ENCODE peak calls at places on chromosomes 2 and 18, in five cellular contexts. One of them, this sample, is unnamed.

GRCh38 chr2:213688129-213688528 is 403.9 kb downstream of the SPAG16 start:
- DNase-seq in tibial artery: no peak
- DNase-seq in epithelial cell of esophagus: no peak
- DNase-seq in colonic mucosa: no peak
- DNase-seq in H9: no peak
- DNase-seq in this sample: no peak

GRCh38 chr2:111923271-111923670 is 24.9 kb downstream of the MERTK start:
- DNase-seq in tibial artery: no peak
- DNase-seq in H9: no peak
- DNase-seq in colonic mucosa: no peak
- DNase-seq in epithelial cell of esophagus: no peak
- DNase-seq in this sample: no peak

GRCh38 chr2:99867690-99868089 is 274.7 kb downstream of the AFF3 start:
- DNase-seq in tibial artery: no peak
- DNase-seq in epithelial cell of esophagus: peak
- DNase-seq in colonic mucosa: no peak
- DNase-seq in H9: no peak
- DNase-seq in this sample: no peak

GRCh38 chr2:45353879-45354278 is 257.2 kb downstream of the SRBD1 start:
- DNase-seq in colonic mucosa: no peak
- DNase-seq in tibial artery: no peak
- DNase-seq in H9: no peak
- DNase-seq in epithelial cell of esophagus: peak
- DNase-seq in this sample: no peak

GRCh38 chr18:7871560-7872456 is 304.7 kb downstream of the PTPRM start:
- DNase-seq in epithelial cell of esophagus: peak
- DNase-seq in tibial artery: no peak
- DNase-seq in colonic mucosa: no peak
- DNase-seq in H9: no peak
- DNase-seq in this sample: no peak

GRCh38 chr2:201021914-201022313 is 49.6 kb downstream of the HYCC2 start:
- DNase-seq in epithelial cell of esophagus: no peak
- DNase-seq in colonic mucosa: no peak
- DNase-seq in tibial artery: no peak
- DNase-seq in H9: no peak
- DNase-seq in this sample: no peak

GRCh38 chr18:58862851-58863538 is 1.7 kb upstream of the ZNF532 start:
- DNase-seq in colonic mucosa: peak
- DNase-seq in tibial artery: no peak
- DNase-seq in epithelial cell of esophagus: peak
- DNase-seq in H9: no peak
- DNase-seq in this sample: no peak

GRCh38 chr2:120985174-120985996 is 249.7 kb downstream of the GLI2 start:
- DNase-seq in tibial artery: no peak
- DNase-seq in H9: no peak
- DNase-seq in colonic mucosa: no peak
- DNase-seq in epithelial cell of esophagus: no peak
- DNase-seq in this sample: no peak

GRCh38 chr2:30267161-30267568 is 35.8 kb downstream of the LBH start:
- DNase-seq in tibial artery: no peak
- DNase-seq in colonic mucosa: no peak
- DNase-seq in epithelial cell of esophagus: no peak
- DNase-seq in H9: peak
- DNase-seq in this sample: no peak

GRCh38 chr2:167817422-167817821 is 430.0 kb downstream of the STK39 start:
- DNase-seq in tibial artery: no peak
- DNase-seq in epithelial cell of esophagus: no peak
- DNase-seq in H9: no peak
- DNase-seq in colonic mucosa: no peak
- DNase-seq in this sample: no peak

GRCh38 chr2:5520352-5520996 is 171.7 kb upstream of the SOX11 start:
- DNase-seq in tibial artery: no peak
- DNase-seq in epithelial cell of esophagus: no peak
- DNase-seq in H9: no peak
- DNase-seq in colonic mucosa: no peak
- DNase-seq in this sample: no peak

GRCh38 chr18:70132999-70133398 is 72.5 kb downstream of the RTTN start:
- DNase-seq in colonic mucosa: no peak
- DNase-seq in epithelial cell of esophagus: peak
- DNase-seq in tibial artery: peak
- DNase-seq in H9: no peak
- DNase-seq in this sample: no peak

GRCh38 chr2:20421988-20422678 is 24.7 kb upstream of the RHOB start:
- DNase-seq in H9: no peak
- DNase-seq in epithelial cell of esophagus: peak
- DNase-seq in tibial artery: peak
- DNase-seq in colonic mucosa: peak
- DNase-seq in this sample: no peak

GRCh38 chr18:54787616-54788015 is 40.7 kb upstream of the RAB27B start:
- DNase-seq in epithelial cell of esophagus: no peak
- DNase-seq in H9: no peak
- DNase-seq in colonic mucosa: no peak
- DNase-seq in tibial artery: no peak
- DNase-seq in this sample: no peak

GRCh38 chr2:47094519-47095155 is 60.5 kb downstream of the STPG4 start:
- DNase-seq in epithelial cell of esophagus: no peak
- DNase-seq in H9: no peak
- DNase-seq in tibial artery: no peak
- DNase-seq in colonic mucosa: no peak
- DNase-seq in this sample: no peak

GRCh38 chr18:23585007-23585871 is 1.1 kb downstream of the NPC1 start:
- DNase-seq in tibial artery: no peak
- DNase-seq in epithelial cell of esophagus: peak
- DNase-seq in H9: no peak
- DNase-seq in colonic mucosa: peak
- DNase-seq in this sample: no peak

GRCh38 chr2:70086278-70086837 is 919 bp upstream of the PCBP1 start:
- DNase-seq in tibial artery: peak
- DNase-seq in epithelial cell of esophagus: peak
- DNase-seq in colonic mucosa: peak
- DNase-seq in H9: peak
- DNase-seq in this sample: peak

GRCh38 chr18:55237665-55238064 is 278.4 kb upstream of the CCDC68 start:
- DNase-seq in tibial artery: no peak
- DNase-seq in colonic mucosa: no peak
- DNase-seq in H9: no peak
- DNase-seq in epithelial cell of esophagus: no peak
- DNase-seq in this sample: no peak

GRCh38 chr2:7592618-7593140 is 675.5 kb downstream of the RNF144A start:
- DNase-seq in colonic mucosa: no peak
- DNase-seq in tibial artery: no peak
- DNase-seq in epithelial cell of esophagus: no peak
- DNase-seq in H9: no peak
- DNase-seq in this sample: no peak

GRCh38 chr2:120754067-120754960 is 18.6 kb downstream of the GLI2 start:
- DNase-seq in colonic mucosa: no peak
- DNase-seq in H9: no peak
- DNase-seq in epithelial cell of esophagus: no peak
- DNase-seq in tibial artery: no peak
- DNase-seq in this sample: no peak

GRCh38 chr2:88658318-88658717 is 31.1 kb upstream of the EIF2AK3 start:
- DNase-seq in colonic mucosa: no peak
- DNase-seq in epithelial cell of esophagus: peak
- DNase-seq in tibial artery: no peak
- DNase-seq in H9: no peak
- DNase-seq in this sample: no peak

GRCh38 chr18:34976084-34976483 is 65.1 kb upstream of the MAPRE2 start:
- DNase-seq in H9: no peak
- DNase-seq in tibial artery: peak
- DNase-seq in epithelial cell of esophagus: no peak
- DNase-seq in colonic mucosa: peak
- DNase-seq in this sample: no peak

GRCh38 chr2:140210963-140211362 is 1430.8 kb upstream of the NXPH2 start:
- DNase-seq in tibial artery: no peak
- DNase-seq in epithelial cell of esophagus: no peak
- DNase-seq in H9: no peak
- DNase-seq in colonic mucosa: no peak
- DNase-seq in this sample: no peak

GRCh38 chr18:33195795-33196194 is 244.7 kb downstream of the CCDC178 start:
- DNase-seq in tibial artery: no peak
- DNase-seq in epithelial cell of esophagus: no peak
- DNase-seq in colonic mucosa: no peak
- DNase-seq in H9: no peak
- DNase-seq in this sample: no peak

GRCh38 chr2:233331536-233331935 is 22.8 kb upstream of the DGKD start:
- DNase-seq in epithelial cell of esophagus: no peak
- DNase-seq in colonic mucosa: peak
- DNase-seq in tibial artery: peak
- DNase-seq in H9: no peak
- DNase-seq in this sample: no peak

GRCh38 chr2:240407090-240407489 is 28.4 kb upstream of the GPC1 start:
- DNase-seq in H9: no peak
- DNase-seq in colonic mucosa: no peak
- DNase-seq in tibial artery: peak
- DNase-seq in epithelial cell of esophagus: no peak
- DNase-seq in this sample: peak

DNA sequence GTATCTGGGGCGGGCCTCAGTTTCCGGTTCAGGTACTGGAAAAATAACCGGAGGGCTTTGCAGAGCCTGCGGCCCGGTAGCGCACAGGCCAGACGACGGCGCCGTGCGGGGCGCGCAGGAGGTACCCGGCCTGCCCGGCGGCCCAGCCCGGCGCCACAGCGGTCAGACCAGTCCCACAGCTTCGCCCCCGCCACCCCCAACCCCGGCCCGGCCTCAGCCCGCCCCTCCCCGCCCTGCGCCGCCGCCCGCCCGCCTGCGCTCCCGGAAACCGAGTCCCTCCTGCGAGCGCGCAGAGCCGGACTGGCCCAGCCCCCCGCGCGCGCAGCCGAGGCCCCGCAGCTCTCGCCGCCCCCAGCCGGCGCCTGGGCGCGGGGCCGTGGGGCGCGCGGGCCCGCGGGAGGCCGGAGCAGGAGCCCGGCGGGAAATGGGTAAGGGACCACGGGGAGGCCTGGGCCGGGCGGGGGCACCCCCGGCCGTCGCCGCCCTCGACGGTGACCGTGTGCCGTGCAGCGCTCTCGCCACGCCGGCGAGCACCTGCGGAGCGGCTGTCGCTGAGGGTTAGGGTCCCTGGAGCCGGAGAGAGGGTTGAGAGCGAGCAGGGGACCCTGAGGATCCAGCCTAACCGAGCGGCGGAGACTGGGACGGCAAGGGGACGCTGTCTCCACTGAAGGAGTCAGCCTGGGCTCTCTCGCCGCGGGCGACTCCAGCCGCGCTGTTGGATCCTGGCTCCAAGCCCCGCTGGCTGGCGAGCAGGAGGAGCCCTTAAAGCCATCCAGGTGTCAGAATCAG is 16.5 kb upstream of the PSD4 start:
- DNase-seq in tibial artery: no peak
- DNase-seq in colonic mucosa: peak
- DNase-seq in epithelial cell of esophagus: peak
- DNase-seq in H9: peak
- DNase-seq in this sample: peak
- TF ChIP-seq CTCF in tibial artery: no peak
- TF ChIP-seq CTCF in colonic mucosa: no peak
- TF ChIP-seq CTCF in epithelial cell of esophagus: no peak
- TF ChIP-seq CTCF in H9: no peak
- TF ChIP-seq CTCF in this sample: no peak

DNA sequence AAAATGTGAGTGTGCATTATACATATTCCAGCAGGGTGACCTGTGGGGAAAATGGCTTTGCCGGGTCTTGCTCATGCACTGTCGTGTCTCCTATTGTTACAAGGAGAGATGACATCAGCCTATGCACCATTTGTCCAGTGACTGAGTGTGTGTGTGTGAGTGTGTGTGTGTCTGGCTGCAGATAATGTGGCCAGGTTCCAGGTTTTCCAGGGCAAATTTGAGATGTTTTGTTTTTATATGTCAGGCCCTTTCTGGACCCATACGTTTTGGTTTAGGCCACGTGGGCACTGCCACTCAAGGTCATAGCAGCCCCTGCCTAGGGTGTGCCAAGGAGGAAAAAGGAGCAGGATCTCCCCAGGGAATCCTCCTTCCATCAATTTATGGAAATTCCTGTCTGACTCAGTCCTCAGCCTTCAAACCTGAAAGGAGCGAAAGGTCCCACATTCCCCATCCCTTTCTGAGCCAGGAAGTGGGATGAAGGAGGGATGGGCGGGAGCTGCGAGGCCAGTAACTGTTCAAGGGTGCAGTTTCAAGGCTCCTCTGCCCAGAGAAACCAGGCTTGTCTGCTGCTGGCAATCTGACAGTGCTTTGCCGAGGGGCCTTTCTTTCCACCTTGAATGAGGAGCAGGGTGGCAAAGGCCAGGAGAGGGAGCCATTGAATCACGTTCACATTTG is 93.0 kb upstream of the SMAD2 start:
- DNase-seq in epithelial cell of esophagus: peak
- DNase-seq in H9: peak
- DNase-seq in colonic mucosa: peak
- DNase-seq in tibial artery: no peak
- DNase-seq in this sample: no peak
- TF ChIP-seq CTCF in epithelial cell of esophagus: peak
- TF ChIP-seq CTCF in H9: peak
- TF ChIP-seq CTCF in colonic mucosa: peak
- TF ChIP-seq CTCF in tibial artery: peak
- TF ChIP-seq CTCF in this sample: peak

DNA sequence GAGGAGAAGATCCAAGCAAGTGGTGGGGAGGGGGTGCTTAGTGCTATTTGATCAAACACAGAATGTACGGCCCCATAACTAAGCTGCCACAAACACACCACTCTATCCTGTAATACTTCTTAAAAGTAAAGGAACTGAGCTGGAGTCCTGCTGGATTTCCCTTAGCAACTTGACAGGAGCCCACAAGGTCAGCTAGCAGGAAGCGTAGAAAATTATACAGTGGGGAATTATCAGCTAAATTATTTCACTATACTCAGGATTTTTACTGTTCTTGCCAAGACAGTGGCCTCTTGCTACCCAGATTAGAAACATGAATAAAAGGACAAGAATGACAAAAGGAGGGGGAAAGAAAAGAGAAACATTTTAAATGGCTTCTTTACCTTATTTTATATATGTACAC is 217.1 kb downstream of the ZNF521 start:
- DNase-seq in H9: no peak
- DNase-seq in epithelial cell of esophagus: no peak
- DNase-seq in colonic mucosa: no peak
- DNase-seq in tibial artery: no peak
- DNase-seq in this sample: no peak
- TF ChIP-seq CTCF in H9: no peak
- TF ChIP-seq CTCF in epithelial cell of esophagus: no peak
- TF ChIP-seq CTCF in colonic mucosa: no peak
- TF ChIP-seq CTCF in tibial artery: no peak
- TF ChIP-seq CTCF in this sample: no peak

DNA sequence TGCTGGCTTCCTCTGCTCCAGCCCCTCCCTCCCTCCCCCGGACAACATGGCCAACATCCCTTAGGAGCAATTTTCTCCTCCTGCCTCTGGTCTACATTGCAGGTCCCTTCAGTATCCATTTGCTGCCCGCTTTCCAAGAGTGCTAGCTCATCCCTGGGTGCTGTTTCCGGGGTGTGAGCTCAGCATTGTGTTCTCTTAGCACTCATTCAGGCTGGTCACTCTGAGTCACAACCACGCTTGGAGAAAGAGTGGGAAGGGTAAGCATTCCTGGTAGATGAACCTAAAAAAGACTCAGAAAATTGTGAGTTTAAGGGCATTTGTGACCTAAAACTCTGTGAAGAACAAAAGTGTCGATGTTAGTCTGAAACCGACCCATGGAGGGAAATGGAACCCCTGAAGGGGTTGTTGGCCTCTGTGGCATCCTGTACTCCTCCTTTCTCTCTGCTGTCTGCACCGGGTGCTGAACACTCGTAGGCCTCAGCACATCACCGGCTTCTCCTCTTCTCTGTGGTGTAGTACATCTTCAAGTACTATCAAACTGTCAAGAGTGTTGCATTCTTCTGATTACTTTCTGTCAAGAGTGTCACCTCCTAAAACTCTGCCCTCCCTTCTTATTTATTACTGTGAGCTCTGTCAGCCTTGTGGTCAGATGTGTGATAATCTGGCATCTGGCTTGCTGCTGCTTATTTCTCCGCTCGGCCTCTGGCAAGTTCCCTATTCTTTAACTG is 73.0 kb downstream of the CTNNA2 start:
- DNase-seq in tibial artery: no peak
- DNase-seq in H9: no peak
- DNase-seq in epithelial cell of esophagus: no peak
- DNase-seq in colonic mucosa: no peak
- DNase-seq in this sample: no peak
- TF ChIP-seq CTCF in tibial artery: no peak
- TF ChIP-seq CTCF in H9: no peak
- TF ChIP-seq CTCF in epithelial cell of esophagus: no peak
- TF ChIP-seq CTCF in colonic mucosa: no peak
- TF ChIP-seq CTCF in this sample: no peak

This sample was measured in osteocyte.